ENCODE peak calls at places on chromosomes 5 and 9, in ten cellular contexts. B, L, Y, S, V, Z, A, D, M and R are unnamed samples.

GRCh38 chr5:10306114-10306513 is 1.6 kb downstream of the CMBL start:
- DNase-seq in V (no peak), Y (no peak), A (no peak), B (no peak), S (no peak), L (no peak), M (no peak), Z (no peak), D (no peak), R (no peak)

GRCh38 chr5:124706729-124707361 is 39.6 kb downstream of the ZNF608 start:
- DNase-seq in B (peak; percentile 89), V (peak; percentile 53), Z (no peak), A (peak; percentile 90), D (no peak), L (peak; percentile 54), S (no peak), M (no peak), Y (no peak), R (no peak)

GRCh38 chr5:139648205-139649081 is at the start of gene CXXC5:
- DNase-seq in B (peak; percentile 92), S (peak; percentile 94), D (peak; percentile 78), A (peak; percentile 92), V (peak; percentile 83), Z (peak; percentile 80), Y (peak; percentile 92), L (peak; percentile 90), M (no peak), R (peak; percentile 85)

GRCh38 chr5:10216107-10216506 is 33.6 kb downstream of the ATPSCKMT start:
- DNase-seq in B (no peak), V (no peak), L (no peak), A (no peak), Z (no peak), M (no peak), D (no peak), Y (no peak), S (no peak), R (no peak)

GRCh38 chr9:126672634-126673284 is 59.0 kb downstream of the LMX1B start:
- DNase-seq in V (no peak), Z (peak; percentile 48), A (no peak), L (no peak), M (no peak), S (no peak), B (no peak), Y (no peak), D (no peak), R (no peak)

GRCh38 chr9:99253134-99253533 is 31.1 kb downstream of the SEC61B start:
- DNase-seq in Z (no peak), A (no peak), V (no peak), M (no peak), S (no peak), L (no peak), B (no peak), D (no peak), Y (no peak), R (no peak)

GRCh38 chr9:122340161-122340560 is 30.7 kb upstream of the PTGS1 start:
- DNase-seq in M (no peak), S (no peak), A (no peak), Y (no peak), D (no peak), V (no peak), Z (no peak), B (no peak), L (no peak), R (no peak)

GRCh38 chr5:69450116-69450515 is 35.2 kb downstream of the MARVELD2 start:
- DNase-seq in B (no peak), S (no peak), D (no peak), Z (peak; percentile 97), A (no peak), V (peak; percentile 96), M (no peak), Y (no peak), L (no peak), R (no peak)

GRCh38 chr5:173240091-173241050 is 5.4 kb upstream of the NKX2-5 start:
- DNase-seq in M (no peak), Y (no peak), D (no peak), A (no peak), B (peak; percentile 75), S (no peak), V (no peak), L (no peak), Z (peak; percentile 9), R (no peak)

GRCh38 chr9:119044801-119045200 is 324.4 kb downstream of the BRINP1 start:
- DNase-seq in Y (no peak), V (no peak), S (no peak), M (no peak), Z (peak; percentile 45), A (no peak), D (no peak), B (no peak), L (no peak), R (no peak)

GRCh38 chr5:163758283-163758711 is 252.9 kb downstream of the MAT2B start:
- DNase-seq in L (no peak), Z (no peak), A (no peak), Y (no peak), S (no peak), V (peak; percentile 24), M (no peak), B (no peak), D (no peak), R (no peak)

DNA sequence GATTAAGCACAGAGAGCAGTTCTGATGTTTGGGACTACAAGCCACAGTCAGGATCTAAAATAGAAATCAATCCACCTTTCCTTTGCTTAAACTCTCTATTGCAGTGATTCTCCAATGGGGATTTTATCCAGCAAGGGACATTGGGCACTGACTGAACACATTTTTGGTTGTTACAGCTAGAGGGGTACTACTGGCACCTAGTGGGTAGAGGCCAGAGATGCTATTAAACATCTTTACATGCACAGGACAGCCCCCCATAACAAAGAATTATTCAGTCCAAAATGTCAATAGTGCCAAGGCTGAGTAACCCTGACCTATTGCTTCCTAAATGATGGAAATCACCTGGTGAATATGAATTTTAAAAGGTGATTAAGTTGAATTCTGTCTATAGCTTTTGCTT is 12.0 kb downstream of the ZNF622 start:
- DNase-seq in Z (no peak), D (no peak), Y (no peak), M (no peak), B (peak; percentile 39), A (no peak), S (no peak), L (no peak), V (no peak), R (no peak)
- TF ChIP-seq CTCF in Z (no peak), D (no peak), Y (no peak), M (no peak), B (no peak), A (no peak), S (no peak), L (peak; percentile 47), V (no peak), R (no peak)

DNA sequence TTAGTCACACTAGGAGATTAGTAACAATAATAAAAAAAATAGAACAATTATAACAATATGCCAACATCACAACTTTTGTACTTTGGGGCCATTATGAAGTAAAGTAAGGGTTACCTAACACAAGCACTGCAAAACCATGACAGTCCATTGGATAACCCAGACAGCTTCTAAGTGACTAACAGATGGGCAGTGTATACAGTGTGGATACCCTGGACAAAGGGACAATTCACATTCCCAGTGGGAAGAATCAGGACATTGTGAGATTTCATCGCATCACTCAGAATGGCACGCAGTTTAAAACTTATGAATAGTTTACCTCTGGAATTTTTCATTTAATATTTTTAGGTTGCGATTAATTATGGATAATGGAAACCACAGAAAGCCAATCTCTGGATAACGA is 45.6 kb upstream of the JADE2 start:
- DNase-seq in V (no peak), L (no peak), B (no peak), D (no peak), A (no peak), Z (no peak), Y (no peak), M (no peak), S (no peak), R (no peak)
- TF ChIP-seq CTCF in V (no peak), L (no peak), B (no peak), D (no peak), A (no peak), Z (no peak), Y (no peak), M (no peak), S (no peak), R (no peak)

DNA sequence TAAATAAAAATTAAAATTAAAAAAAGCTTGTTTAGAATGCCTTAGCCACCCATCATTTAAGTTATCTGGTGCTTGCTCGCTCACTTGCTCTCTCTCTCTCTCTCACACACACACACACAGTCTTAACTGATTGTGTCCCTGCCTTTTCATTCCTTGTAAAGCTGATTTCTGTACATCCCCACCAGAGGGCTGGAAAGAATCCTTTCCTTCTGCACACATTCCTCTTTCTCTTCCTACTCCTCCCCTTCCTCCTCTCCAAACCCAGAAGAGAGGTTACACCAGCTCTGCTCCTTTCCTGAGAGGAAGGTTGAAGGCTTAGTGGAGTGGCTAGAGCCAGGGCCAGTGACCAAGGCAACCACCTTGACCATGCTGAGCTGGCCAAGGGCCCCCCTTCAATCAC is 25.7 kb downstream of the STK10 start:
- DNase-seq in S (no peak), L (no peak), V (peak; percentile 31), M (no peak), Y (no peak), B (no peak), A (no peak), D (no peak), Z (no peak), R (no peak)
- TF ChIP-seq CTCF in S (no peak), L (no peak), V (peak; percentile 8), M (no peak), Y (no peak), B (peak; percentile 39), A (no peak), D (no peak), Z (no peak), R (no peak)

GRCh38 chr5:1769017-1769640 is 30.5 kb downstream of the MRPL36 start:
- DNase-seq in V (no peak), A (no peak), L (no peak), S (no peak), M (peak; percentile 67), D (no peak), Z (no peak), Y (no peak), B (no peak), R (no peak)

GRCh38 chr5:1771149-1772065 is 28.2 kb downstream of the MRPL36 start:
- DNase-seq in M (peak; percentile 60), D (no peak), B (no peak), Z (no peak), A (no peak), L (no peak), V (no peak), S (no peak), Y (no peak), R (no peak)

GRCh38 chr5:1770443-1770802 is 29.2 kb downstream of the MRPL36 start:
- DNase-seq in V (no peak), M (no peak), A (no peak), Z (no peak), L (no peak), Y (no peak), D (no peak), B (no peak), S (no peak), R (no peak)

GRCh38 chr5:1769752-1770442 is 29.7 kb downstream of the MRPL36 start:
- DNase-seq in Z (no peak), Y (no peak), S (no peak), M (peak; percentile 65), A (no peak), B (no peak), D (no peak), V (no peak), L (no peak), R (no peak)

DNA sequence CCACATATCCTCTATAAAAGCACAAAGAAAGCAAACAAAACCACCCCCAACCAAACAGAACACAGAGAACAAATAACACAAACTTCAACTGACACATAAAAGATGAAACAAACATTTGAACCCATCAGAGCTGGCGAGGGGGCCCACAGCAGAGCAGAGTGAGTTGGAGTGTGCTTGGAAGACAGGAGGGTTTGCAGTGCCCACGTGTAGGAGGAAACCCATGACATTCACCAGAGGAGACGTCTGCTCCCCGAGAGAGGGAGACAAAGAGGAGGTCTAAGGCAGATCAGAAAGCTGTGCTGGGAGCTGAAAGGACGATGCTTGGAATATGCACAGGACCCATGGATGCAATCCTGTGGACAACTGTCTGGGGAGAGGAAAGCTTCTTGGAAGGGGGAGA is 27.0 kb downstream of the MRPL36 start:
- DNase-seq in V (peak; percentile 30), L (no peak), S (no peak), B (peak; percentile 52), A (no peak), D (no peak), Y (peak; percentile 53), M (no peak), Z (peak; percentile 36), R (no peak)
- TF ChIP-seq CTCF in V (peak; percentile 43), L (peak; percentile 58), S (no peak), B (peak; percentile 58), A (no peak), D (no peak), Y (peak; percentile 37), M (peak; percentile 61), Z (peak; percentile 13), R (peak; percentile 9)